ENCODE peak calls at places on chromosomes 2 and 18, in eight cellular contexts. One of them, this sample, is unnamed.
A peak's percentile ranks its signal among the peaks of the same experiment; 100 is the strongest.

GRCh38 chr2:9805435-9806297 is 37.6 kb upstream of the TAF1B start:
- DNase-seq in KBM-7: no peak
- DNase-seq in stimulated activated CD4-positive, alpha-beta T cell treated with anti-CD3 and anti-CD28 coated beads, Interleukin-1b, Interleukin-23, amount 100 ng/mL, for 24 hours: no peak
- DNase-seq in COR-L47: no peak
- DNase-seq in EL: no peak
- DNase-seq in progenitor cell of endocrine pancreas: no peak
- DNase-seq in endothelial cell of umbilical vein: no peak
- DNase-seq in kidney epithelial cell: no peak
- DNase-seq in this sample: no peak

GRCh38 chr18:57744211-57744694 is 58.9 kb downstream of the ATP8B1 start:
- DNase-seq in kidney epithelial cell: no peak
- DNase-seq in KBM-7: no peak
- DNase-seq in endothelial cell of umbilical vein: peak; percentile 93
- DNase-seq in stimulated activated CD4-positive, alpha-beta T cell treated with anti-CD3 and anti-CD28 coated beads, Interleukin-1b, Interleukin-23, amount 100 ng/mL, for 24 hours: no peak
- DNase-seq in EL: peak; percentile 20
- DNase-seq in progenitor cell of endocrine pancreas: no peak
- DNase-seq in COR-L47: peak; percentile 51
- DNase-seq in this sample: no peak

GRCh38 chr2:173056705-173057368 is 18.8 kb upstream of the MAP3K20 start:
- DNase-seq in stimulated activated CD4-positive, alpha-beta T cell treated with anti-CD3 and anti-CD28 coated beads, Interleukin-1b, Interleukin-23, amount 100 ng/mL, for 24 hours: no peak
- DNase-seq in KBM-7: no peak
- DNase-seq in COR-L47: no peak
- DNase-seq in progenitor cell of endocrine pancreas: no peak
- DNase-seq in kidney epithelial cell: no peak
- DNase-seq in endothelial cell of umbilical vein: no peak
- DNase-seq in EL: no peak
- DNase-seq in this sample: no peak

GRCh38 chr2:98571796-98572195 is 36.5 kb downstream of the COA5 start:
- DNase-seq in endothelial cell of umbilical vein: no peak
- DNase-seq in EL: no peak
- DNase-seq in KBM-7: no peak
- DNase-seq in progenitor cell of endocrine pancreas: no peak
- DNase-seq in COR-L47: no peak
- DNase-seq in kidney epithelial cell: no peak
- DNase-seq in stimulated activated CD4-positive, alpha-beta T cell treated with anti-CD3 and anti-CD28 coated beads, Interleukin-1b, Interleukin-23, amount 100 ng/mL, for 24 hours: no peak
- DNase-seq in this sample: no peak

GRCh38 chr2:26764078-26764887 is at the start of gene SLC35F6:
- DNase-seq in progenitor cell of endocrine pancreas: peak; percentile 73
- DNase-seq in KBM-7: peak; percentile 80
- DNase-seq in kidney epithelial cell: no peak
- DNase-seq in COR-L47: peak; percentile 74
- DNase-seq in stimulated activated CD4-positive, alpha-beta T cell treated with anti-CD3 and anti-CD28 coated beads, Interleukin-1b, Interleukin-23, amount 100 ng/mL, for 24 hours: peak; percentile 67
- DNase-seq in EL: peak; percentile 81
- DNase-seq in endothelial cell of umbilical vein: peak; percentile 82
- DNase-seq in this sample: peak; percentile 94

GRCh38 chr18:13376841-13377351 is 158.3 kb downstream of the LDLRAD4 start:
- DNase-seq in KBM-7: no peak
- DNase-seq in COR-L47: no peak
- DNase-seq in EL: no peak
- DNase-seq in progenitor cell of endocrine pancreas: no peak
- DNase-seq in kidney epithelial cell: no peak
- DNase-seq in stimulated activated CD4-positive, alpha-beta T cell treated with anti-CD3 and anti-CD28 coated beads, Interleukin-1b, Interleukin-23, amount 100 ng/mL, for 24 hours: no peak
- DNase-seq in endothelial cell of umbilical vein: no peak
- DNase-seq in this sample: no peak

GRCh38 chr2:23123686-23124085 is 261.3 kb upstream of the KLHL29 start:
- DNase-seq in COR-L47: no peak
- DNase-seq in EL: no peak
- DNase-seq in progenitor cell of endocrine pancreas: no peak
- DNase-seq in kidney epithelial cell: no peak
- DNase-seq in stimulated activated CD4-positive, alpha-beta T cell treated with anti-CD3 and anti-CD28 coated beads, Interleukin-1b, Interleukin-23, amount 100 ng/mL, for 24 hours: no peak
- DNase-seq in endothelial cell of umbilical vein: no peak
- DNase-seq in KBM-7: no peak
- DNase-seq in this sample: no peak

GRCh38 chr2:101418704-101419663 is 31.7 kb upstream of the CREG2 start:
- DNase-seq in EL: peak; percentile 65
- DNase-seq in progenitor cell of endocrine pancreas: no peak
- DNase-seq in kidney epithelial cell: no peak
- DNase-seq in COR-L47: peak; percentile 11
- DNase-seq in stimulated activated CD4-positive, alpha-beta T cell treated with anti-CD3 and anti-CD28 coated beads, Interleukin-1b, Interleukin-23, amount 100 ng/mL, for 24 hours: peak; percentile 49
- DNase-seq in endothelial cell of umbilical vein: peak; percentile 69
- DNase-seq in KBM-7: peak; percentile 73
- DNase-seq in this sample: peak; percentile 83

GRCh38 chr2:152042636-152043615 is 55.9 kb downstream of the CACNB4 start:
- DNase-seq in endothelial cell of umbilical vein: no peak
- DNase-seq in COR-L47: no peak
- DNase-seq in KBM-7: peak; percentile 84
- DNase-seq in EL: no peak
- DNase-seq in progenitor cell of endocrine pancreas: no peak
- DNase-seq in kidney epithelial cell: no peak
- DNase-seq in stimulated activated CD4-positive, alpha-beta T cell treated with anti-CD3 and anti-CD28 coated beads, Interleukin-1b, Interleukin-23, amount 100 ng/mL, for 24 hours: no peak
- DNase-seq in this sample: peak; percentile 50

GRCh38 chr18:2780750-2781149 is 66.1 kb upstream of the EMILIN2 start:
- DNase-seq in endothelial cell of umbilical vein: no peak
- DNase-seq in kidney epithelial cell: no peak
- DNase-seq in EL: no peak
- DNase-seq in KBM-7: no peak
- DNase-seq in progenitor cell of endocrine pancreas: no peak
- DNase-seq in COR-L47: no peak
- DNase-seq in stimulated activated CD4-positive, alpha-beta T cell treated with anti-CD3 and anti-CD28 coated beads, Interleukin-1b, Interleukin-23, amount 100 ng/mL, for 24 hours: no peak
- DNase-seq in this sample: no peak

GRCh38 chr2:160956243-160956802 is 203.9 kb upstream of the TANK start:
- DNase-seq in stimulated activated CD4-positive, alpha-beta T cell treated with anti-CD3 and anti-CD28 coated beads, Interleukin-1b, Interleukin-23, amount 100 ng/mL, for 24 hours: no peak
- DNase-seq in kidney epithelial cell: no peak
- DNase-seq in EL: no peak
- DNase-seq in endothelial cell of umbilical vein: no peak
- DNase-seq in progenitor cell of endocrine pancreas: no peak
- DNase-seq in COR-L47: no peak
- DNase-seq in KBM-7: no peak
- DNase-seq in this sample: no peak

GRCh38 chr2:25052948-25053477 is 11.1 kb downstream of the EFR3B start:
- DNase-seq in stimulated activated CD4-positive, alpha-beta T cell treated with anti-CD3 and anti-CD28 coated beads, Interleukin-1b, Interleukin-23, amount 100 ng/mL, for 24 hours: no peak
- DNase-seq in EL: no peak
- DNase-seq in endothelial cell of umbilical vein: no peak
- DNase-seq in KBM-7: no peak
- DNase-seq in COR-L47: no peak
- DNase-seq in kidney epithelial cell: no peak
- DNase-seq in progenitor cell of endocrine pancreas: no peak
- DNase-seq in this sample: no peak

GRCh38 chr2:226198956-226199355 is 600.7 kb downstream of the IRS1 start:
- DNase-seq in COR-L47: no peak
- DNase-seq in progenitor cell of endocrine pancreas: no peak
- DNase-seq in KBM-7: no peak
- DNase-seq in endothelial cell of umbilical vein: no peak
- DNase-seq in kidney epithelial cell: no peak
- DNase-seq in EL: peak; percentile 25
- DNase-seq in stimulated activated CD4-positive, alpha-beta T cell treated with anti-CD3 and anti-CD28 coated beads, Interleukin-1b, Interleukin-23, amount 100 ng/mL, for 24 hours: no peak
- DNase-seq in this sample: no peak

GRCh38 chr2:65688166-65688886 is 255.9 kb upstream of the SPRED2 start:
- DNase-seq in KBM-7: no peak
- DNase-seq in kidney epithelial cell: no peak
- DNase-seq in stimulated activated CD4-positive, alpha-beta T cell treated with anti-CD3 and anti-CD28 coated beads, Interleukin-1b, Interleukin-23, amount 100 ng/mL, for 24 hours: no peak
- DNase-seq in EL: no peak
- DNase-seq in progenitor cell of endocrine pancreas: no peak
- DNase-seq in COR-L47: no peak
- DNase-seq in endothelial cell of umbilical vein: no peak
- DNase-seq in this sample: no peak

GRCh38 chr18:45887585-45887984 is 62.1 kb downstream of the SIGLEC15 start:
- DNase-seq in progenitor cell of endocrine pancreas: no peak
- DNase-seq in KBM-7: no peak
- DNase-seq in COR-L47: no peak
- DNase-seq in kidney epithelial cell: no peak
- DNase-seq in stimulated activated CD4-positive, alpha-beta T cell treated with anti-CD3 and anti-CD28 coated beads, Interleukin-1b, Interleukin-23, amount 100 ng/mL, for 24 hours: no peak
- DNase-seq in EL: no peak
- DNase-seq in endothelial cell of umbilical vein: no peak
- DNase-seq in this sample: no peak

GRCh38 chr18:68429809-68430208 is 285.1 kb downstream of the TMX3 start:
- DNase-seq in stimulated activated CD4-positive, alpha-beta T cell treated with anti-CD3 and anti-CD28 coated beads, Interleukin-1b, Interleukin-23, amount 100 ng/mL, for 24 hours: no peak
- DNase-seq in COR-L47: no peak
- DNase-seq in EL: peak; percentile 60
- DNase-seq in KBM-7: no peak
- DNase-seq in endothelial cell of umbilical vein: peak; percentile 34
- DNase-seq in kidney epithelial cell: no peak
- DNase-seq in progenitor cell of endocrine pancreas: no peak
- DNase-seq in this sample: no peak

GRCh38 chr18:24068945-24069693 is 54.6 kb downstream of the TTC39C start:
- DNase-seq in KBM-7: no peak
- DNase-seq in kidney epithelial cell: no peak
- DNase-seq in endothelial cell of umbilical vein: no peak
- DNase-seq in COR-L47: no peak
- DNase-seq in EL: no peak
- DNase-seq in stimulated activated CD4-positive, alpha-beta T cell treated with anti-CD3 and anti-CD28 coated beads, Interleukin-1b, Interleukin-23, amount 100 ng/mL, for 24 hours: no peak
- DNase-seq in progenitor cell of endocrine pancreas: no peak
- DNase-seq in this sample: no peak

GRCh38 chr2:151264157-151264835 is 2.6 kb upstream of the RBM43 start:
- DNase-seq in stimulated activated CD4-positive, alpha-beta T cell treated with anti-CD3 and anti-CD28 coated beads, Interleukin-1b, Interleukin-23, amount 100 ng/mL, for 24 hours: no peak
- DNase-seq in kidney epithelial cell: no peak
- DNase-seq in KBM-7: no peak
- DNase-seq in endothelial cell of umbilical vein: no peak
- DNase-seq in COR-L47: no peak
- DNase-seq in progenitor cell of endocrine pancreas: no peak
- DNase-seq in EL: peak; percentile 28
- DNase-seq in this sample: no peak

GRCh38 chr18:30987479-30988241 is 54.9 kb downstream of the DSC3 start:
- DNase-seq in progenitor cell of endocrine pancreas: no peak
- DNase-seq in EL: no peak
- DNase-seq in endothelial cell of umbilical vein: no peak
- DNase-seq in stimulated activated CD4-positive, alpha-beta T cell treated with anti-CD3 and anti-CD28 coated beads, Interleukin-1b, Interleukin-23, amount 100 ng/mL, for 24 hours: no peak
- DNase-seq in KBM-7: no peak
- DNase-seq in kidney epithelial cell: no peak
- DNase-seq in COR-L47: no peak
- DNase-seq in this sample: no peak